ENCODE peak calls at places on chromosome 10, in four cellular contexts. One of them, this sample, is unnamed.

GRCh38 chr10:110008518-110009339 is 945 bp downstream of the ADD3 start:
- DNase-seq in HFFc6: no peak
- DNase-seq in activated T-cell treated with anti-CD3 and anti-CD28 coated beads, Interleukin-2, amount 50 U/mL, for 24 hours: peak; percentile 55
- DNase-seq in G401: peak; percentile 74
- DNase-seq in this sample: peak; percentile 65

GRCh38 chr10:68666280-68666760 is 54.7 kb upstream of the CCAR1 start:
- DNase-seq in HFFc6: peak; percentile 95
- DNase-seq in activated T-cell treated with anti-CD3 and anti-CD28 coated beads, Interleukin-2, amount 50 U/mL, for 24 hours: no peak
- DNase-seq in G401: no peak
- DNase-seq in this sample: no peak

GRCh38 chr10:115882021-115882420 is 391.0 kb downstream of the GFRA1 start:
- DNase-seq in HFFc6: no peak
- DNase-seq in activated T-cell treated with anti-CD3 and anti-CD28 coated beads, Interleukin-2, amount 50 U/mL, for 24 hours: no peak
- DNase-seq in G401: no peak
- DNase-seq in this sample: no peak

GRCh38 chr10:68202965-68203358 is 29.0 kb downstream of the ATOH7 start:
- DNase-seq in HFFc6: peak; percentile 75
- DNase-seq in activated T-cell treated with anti-CD3 and anti-CD28 coated beads, Interleukin-2, amount 50 U/mL, for 24 hours: no peak
- DNase-seq in G401: no peak
- DNase-seq in this sample: no peak

GRCh38 chr10:43944742-43945730 is 296.4 kb upstream of the ZNF32 start:
- DNase-seq in HFFc6: no peak
- DNase-seq in activated T-cell treated with anti-CD3 and anti-CD28 coated beads, Interleukin-2, amount 50 U/mL, for 24 hours: no peak
- DNase-seq in G401: no peak
- DNase-seq in this sample: no peak

GRCh38 chr10:18566177-18566576 is 85.2 kb downstream of the NSUN6 start:
- DNase-seq in HFFc6: no peak
- DNase-seq in activated T-cell treated with anti-CD3 and anti-CD28 coated beads, Interleukin-2, amount 50 U/mL, for 24 hours: no peak
- DNase-seq in G401: no peak
- DNase-seq in this sample: no peak

GRCh38 chr10:30602747-30603146 is 26.8 kb downstream of the LYZL2 start:
- DNase-seq in HFFc6: no peak
- DNase-seq in activated T-cell treated with anti-CD3 and anti-CD28 coated beads, Interleukin-2, amount 50 U/mL, for 24 hours: no peak
- DNase-seq in G401: no peak
- DNase-seq in this sample: no peak

GRCh38 chr10:24257588-24257987 is 48.6 kb downstream of the KIAA1217 start:
- DNase-seq in HFFc6: no peak
- DNase-seq in activated T-cell treated with anti-CD3 and anti-CD28 coated beads, Interleukin-2, amount 50 U/mL, for 24 hours: no peak
- DNase-seq in G401: no peak
- DNase-seq in this sample: no peak